ENCODE peak calls at places on chromosomes 12 and 14, in five cellular contexts. One of them, this sample, is unnamed. For H3K27me3, the result is how much of the 10 kb centered on the place peaks cover.

GRCh38 chr12:108629824-108630476 is 3.7 kb downstream of the SELPLG start:
- DNase-seq in hepatocyte: peak
- DNase-seq in BE2C: no peak
- DNase-seq in HCT116: no peak
- DNase-seq in lower lobe of right lung: peak
- DNase-seq in this sample: no peak

GRCh38 chr12:95788637-95789036 is 1.9 kb downstream of the NTN4 start:
- DNase-seq in lower lobe of right lung: no peak
- DNase-seq in hepatocyte: no peak
- DNase-seq in HCT116: no peak
- DNase-seq in BE2C: no peak
- DNase-seq in this sample: no peak

GRCh38 chr14:68349900-68350323 is 443.0 kb downstream of the ZFP36L1 start:
- DNase-seq in hepatocyte: peak
- DNase-seq in HCT116: no peak
- DNase-seq in lower lobe of right lung: no peak
- DNase-seq in BE2C: no peak
- DNase-seq in this sample: no peak

GRCh38 chr14:55588259-55588699 is 8.3 kb downstream of the KTN1 start:
- DNase-seq in lower lobe of right lung: no peak
- DNase-seq in hepatocyte: no peak
- DNase-seq in BE2C: no peak
- DNase-seq in HCT116: no peak
- DNase-seq in this sample: no peak

GRCh38 chr12:18217981-18218380 is 43.3 kb upstream of the PIK3C2G start:
- DNase-seq in hepatocyte: no peak
- DNase-seq in lower lobe of right lung: no peak
- DNase-seq in BE2C: no peak
- DNase-seq in HCT116: no peak
- DNase-seq in this sample: no peak

GRCh38 chr12:118055144-118055557 is 5.8 kb downstream of the WSB2 start:
- DNase-seq in lower lobe of right lung: peak
- DNase-seq in BE2C: peak
- DNase-seq in HCT116: no peak
- DNase-seq in hepatocyte: peak
- DNase-seq in this sample: no peak

GRCh38 chr12:19539836-19540235 is 100.5 kb downstream of the AEBP2 start:
- DNase-seq in HCT116: no peak
- DNase-seq in BE2C: no peak
- DNase-seq in lower lobe of right lung: no peak
- DNase-seq in hepatocyte: no peak
- DNase-seq in this sample: no peak

GRCh38 chr12:125092872-125093680 is 27.8 kb downstream of the AACS start:
- DNase-seq in lower lobe of right lung: no peak
- DNase-seq in HCT116: no peak
- DNase-seq in BE2C: no peak
- DNase-seq in hepatocyte: peak
- DNase-seq in this sample: no peak

GRCh38 chr12:110813298-110813697 is 33.5 kb upstream of the CCDC63 start:
- DNase-seq in HCT116: no peak
- DNase-seq in BE2C: no peak
- DNase-seq in hepatocyte: no peak
- DNase-seq in lower lobe of right lung: no peak
- DNase-seq in this sample: no peak

GRCh38 chr14:101072945-101073597 is 169.5 kb upstream of the RTL1 start:
- DNase-seq in HCT116: peak
- DNase-seq in BE2C: peak
- DNase-seq in hepatocyte: peak
- DNase-seq in lower lobe of right lung: no peak
- DNase-seq in this sample: peak

GRCh38 chr14:42222924-42223471 is 616.3 kb downstream of the LRFN5 start:
- DNase-seq in lower lobe of right lung: no peak
- DNase-seq in HCT116: no peak
- DNase-seq in hepatocyte: peak
- DNase-seq in BE2C: no peak
- DNase-seq in this sample: no peak

GRCh38 chr12:56300644-56301464 is 724 bp upstream of the CS start:
- DNase-seq in lower lobe of right lung: no peak
- DNase-seq in hepatocyte: no peak
- DNase-seq in BE2C: no peak
- DNase-seq in HCT116: no peak
- DNase-seq in this sample: peak

GRCh38 chr14:76500480-76500879 is 124.5 kb downstream of the ESRRB start:
- DNase-seq in BE2C: no peak
- DNase-seq in hepatocyte: no peak
- DNase-seq in HCT116: no peak
- DNase-seq in lower lobe of right lung: no peak
- DNase-seq in this sample: no peak

GRCh38 chr12:44544018-44544417 is 332.1 kb downstream of the NELL2 start:
- DNase-seq in hepatocyte: no peak
- DNase-seq in BE2C: no peak
- DNase-seq in lower lobe of right lung: no peak
- DNase-seq in HCT116: no peak
- DNase-seq in this sample: no peak

GRCh38 chr12:11182529-11182928 is 4.2 kb downstream of the TAS2R42 start:
- DNase-seq in HCT116: no peak
- DNase-seq in lower lobe of right lung: no peak
- DNase-seq in BE2C: no peak
- DNase-seq in hepatocyte: no peak
- DNase-seq in this sample: no peak

GRCh38 chr12:131643581-131644452 is 67.1 kb upstream of the SFSWAP start:
- DNase-seq in lower lobe of right lung: no peak
- DNase-seq in HCT116: no peak
- DNase-seq in hepatocyte: no peak
- DNase-seq in BE2C: no peak
- DNase-seq in this sample: no peak

GRCh38 chr12:131641315-131641714 is 69.6 kb upstream of the SFSWAP start:
- DNase-seq in lower lobe of right lung: no peak
- DNase-seq in hepatocyte: no peak
- DNase-seq in BE2C: no peak
- DNase-seq in HCT116: no peak
- DNase-seq in this sample: no peak

GRCh38 chr12:131642101-131642540 is 68.8 kb upstream of the SFSWAP start:
- DNase-seq in BE2C: peak
- DNase-seq in HCT116: peak
- DNase-seq in lower lobe of right lung: no peak
- DNase-seq in hepatocyte: no peak
- DNase-seq in this sample: no peak

GRCh38 chr12:131644481-131644880 is 66.4 kb upstream of the SFSWAP start:
- DNase-seq in BE2C: no peak
- DNase-seq in lower lobe of right lung: no peak
- DNase-seq in HCT116: no peak
- DNase-seq in hepatocyte: no peak
- DNase-seq in this sample: no peak

DNA sequence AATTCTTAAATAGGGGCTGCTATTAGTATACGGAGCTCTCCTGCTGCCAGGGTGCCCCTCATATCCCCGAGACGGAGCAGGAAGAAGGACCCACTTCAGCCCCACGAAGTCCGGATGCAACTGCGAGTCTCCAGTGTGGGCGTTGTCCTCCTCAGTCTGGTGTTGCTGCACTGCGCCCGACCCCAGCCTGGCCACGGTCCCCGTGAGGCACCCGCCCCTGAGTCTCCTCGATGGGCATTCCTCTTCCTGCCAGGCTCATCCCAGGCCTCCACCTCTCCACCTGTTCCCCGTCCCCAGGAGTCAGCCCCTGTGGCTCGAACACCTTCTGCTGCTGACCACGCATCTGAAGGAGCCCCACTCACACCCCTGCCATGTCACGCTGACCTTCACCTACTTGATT is 68.1 kb upstream of the SFSWAP start:
- DNase-seq in lower lobe of right lung: no peak
- DNase-seq in hepatocyte: no peak
- DNase-seq in HCT116: no peak
- DNase-seq in BE2C: no peak
- DNase-seq in this sample: no peak
- H3K27me3 ChIP-seq in lower lobe of right lung: under half
- H3K27me3 ChIP-seq in hepatocyte: under half
- H3K27me3 ChIP-seq in HCT116: under half
- H3K27me3 ChIP-seq in BE2C: under half
- H3K27me3 ChIP-seq in this sample: under half

DNA sequence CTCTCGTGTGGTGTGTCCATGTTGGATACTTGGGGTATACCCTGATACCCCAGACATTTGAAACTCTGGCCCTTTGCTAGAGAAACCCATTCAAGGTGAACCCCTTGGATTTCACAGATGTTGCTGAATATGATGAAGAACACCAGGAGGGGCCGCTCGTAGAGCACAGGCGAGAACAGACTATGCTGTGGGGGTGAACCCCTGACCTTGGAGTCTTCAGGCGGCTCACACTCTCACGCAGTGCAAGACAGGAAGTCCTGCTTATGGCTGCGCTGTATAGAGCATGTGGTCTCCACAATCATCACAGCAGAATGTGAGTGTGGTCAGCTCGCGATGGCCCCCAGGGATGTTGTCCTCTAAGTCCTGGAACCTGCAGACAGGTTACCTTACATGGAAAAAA is 60.4 kb downstream of the SLC15A4 start:
- DNase-seq in hepatocyte: no peak
- DNase-seq in lower lobe of right lung: no peak
- DNase-seq in BE2C: no peak
- DNase-seq in HCT116: no peak
- DNase-seq in this sample: no peak
- H3K27me3 ChIP-seq in hepatocyte: under half
- H3K27me3 ChIP-seq in lower lobe of right lung: under half
- H3K27me3 ChIP-seq in BE2C: under half
- H3K27me3 ChIP-seq in HCT116: under half
- H3K27me3 ChIP-seq in this sample: under half

GRCh38 chr14:72541546-72541945 is 352.4 kb downstream of the DPF3 start:
- DNase-seq in lower lobe of right lung: no peak
- DNase-seq in HCT116: no peak
- DNase-seq in hepatocyte: no peak
- DNase-seq in BE2C: no peak
- DNase-seq in this sample: no peak

GRCh38 chr14:72544615-72545387 is 349.1 kb downstream of the DPF3 start:
- DNase-seq in lower lobe of right lung: no peak
- DNase-seq in hepatocyte: no peak
- DNase-seq in BE2C: no peak
- DNase-seq in HCT116: no peak
- DNase-seq in this sample: no peak

GRCh38 chr14:72545411-72546311 is 348.2 kb downstream of the DPF3 start:
- DNase-seq in lower lobe of right lung: no peak
- DNase-seq in HCT116: no peak
- DNase-seq in BE2C: peak
- DNase-seq in hepatocyte: no peak
- DNase-seq in this sample: no peak

GRCh38 chr14:72540836-72541235 is 353.1 kb downstream of the DPF3 start:
- DNase-seq in lower lobe of right lung: no peak
- DNase-seq in BE2C: no peak
- DNase-seq in hepatocyte: no peak
- DNase-seq in HCT116: no peak
- DNase-seq in this sample: no peak

DNA sequence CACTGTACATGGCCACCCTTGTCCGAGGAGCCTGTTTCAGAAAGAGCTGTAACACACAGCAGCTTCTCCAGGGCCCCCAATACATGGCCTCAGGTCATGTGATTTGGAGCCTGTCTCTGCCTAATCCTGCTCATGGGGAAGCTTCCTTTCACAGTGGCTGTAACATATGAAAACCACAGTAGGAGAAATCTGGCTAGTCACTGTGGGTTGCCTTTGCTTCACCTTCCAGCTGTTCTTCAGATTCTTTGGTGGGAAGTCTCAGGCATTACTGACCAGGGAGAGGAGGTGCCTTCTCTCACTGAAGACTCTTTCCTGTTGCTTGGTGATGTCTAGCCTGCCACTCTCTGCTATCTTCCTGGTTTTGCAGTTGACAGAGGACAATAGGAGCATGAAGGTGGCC is 350.6 kb downstream of the DPF3 start:
- DNase-seq in lower lobe of right lung: no peak
- DNase-seq in HCT116: no peak
- DNase-seq in BE2C: no peak
- DNase-seq in hepatocyte: no peak
- DNase-seq in this sample: no peak
- H3K27me3 ChIP-seq in lower lobe of right lung: under half
- H3K27me3 ChIP-seq in HCT116: under half
- H3K27me3 ChIP-seq in BE2C: under half
- H3K27me3 ChIP-seq in hepatocyte: under half
- H3K27me3 ChIP-seq in this sample: under half

DNA sequence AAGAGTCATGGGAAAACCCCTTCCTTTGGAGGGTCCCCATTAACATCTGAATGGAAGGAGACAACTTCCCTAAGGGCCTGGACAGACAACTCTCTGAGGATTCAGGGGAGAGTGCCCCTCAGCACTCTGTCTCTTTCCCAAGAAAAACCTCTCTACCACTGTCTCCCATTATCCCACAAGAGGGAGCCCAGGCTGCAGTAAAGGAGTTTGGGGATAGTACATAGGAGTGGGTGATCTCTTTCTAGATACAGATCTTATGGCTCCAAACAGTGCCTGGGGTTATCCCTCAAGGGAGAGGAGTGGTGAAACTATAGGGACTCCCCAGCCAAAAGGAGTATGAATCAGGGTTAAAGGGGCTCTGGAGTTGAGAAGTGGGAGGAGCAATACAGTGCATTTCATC is 6.1 kb downstream of the WNT10B start:
- DNase-seq in hepatocyte: no peak
- DNase-seq in HCT116: no peak
- DNase-seq in BE2C: no peak
- DNase-seq in lower lobe of right lung: no peak
- DNase-seq in this sample: no peak
- H3K27me3 ChIP-seq in hepatocyte: under half
- H3K27me3 ChIP-seq in HCT116: under half
- H3K27me3 ChIP-seq in BE2C: under half
- H3K27me3 ChIP-seq in lower lobe of right lung: under half
- H3K27me3 ChIP-seq in this sample: under half

DNA sequence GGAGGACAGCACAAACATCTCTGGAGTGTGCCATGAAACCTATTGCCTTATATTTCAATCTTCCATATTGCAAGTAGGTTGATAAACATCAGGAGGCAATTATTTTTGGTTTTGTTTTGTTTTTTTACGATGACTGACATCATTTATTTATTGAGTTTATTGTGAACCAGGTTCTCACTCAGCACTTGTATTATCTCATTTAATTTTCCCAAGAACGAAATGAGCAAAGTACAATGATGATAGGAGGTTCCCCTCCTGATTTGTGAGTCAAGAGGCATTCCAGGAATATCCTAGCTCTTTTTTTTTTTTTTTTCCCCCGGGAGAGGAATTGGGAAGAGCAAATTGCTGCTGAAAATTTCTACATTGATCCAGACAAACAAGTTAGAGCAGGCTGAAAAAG is 4.7 kb downstream of the SOCS2 start:
- DNase-seq in lower lobe of right lung: no peak
- DNase-seq in HCT116: no peak
- DNase-seq in hepatocyte: no peak
- DNase-seq in BE2C: no peak
- DNase-seq in this sample: no peak
- H3K27me3 ChIP-seq in lower lobe of right lung: under half
- H3K27me3 ChIP-seq in HCT116: under half
- H3K27me3 ChIP-seq in hepatocyte: under half
- H3K27me3 ChIP-seq in BE2C: half or more
- H3K27me3 ChIP-seq in this sample: under half

DNA sequence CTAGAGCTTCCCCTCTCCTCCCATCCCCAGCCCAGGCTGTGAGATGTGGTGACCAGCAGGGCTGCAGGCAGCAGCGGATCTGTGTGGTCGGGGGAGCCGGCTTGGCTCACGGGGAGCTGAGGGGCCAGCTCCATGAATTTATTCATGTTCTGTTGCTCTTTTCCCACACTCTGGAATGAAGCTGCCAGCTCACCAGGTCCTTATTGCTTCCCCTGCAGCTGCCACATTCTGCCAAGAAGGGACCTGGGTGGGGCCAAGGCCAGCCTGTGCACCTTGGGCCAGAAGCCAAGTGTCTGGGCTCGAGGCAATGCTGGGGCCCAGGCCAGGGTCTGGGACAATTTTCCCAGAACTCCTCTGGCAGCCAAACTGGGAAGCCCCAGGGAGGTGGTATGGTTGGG is 2.5 kb upstream of the C1QL4 start:
- DNase-seq in lower lobe of right lung: no peak
- DNase-seq in BE2C: no peak
- DNase-seq in HCT116: no peak
- DNase-seq in hepatocyte: no peak
- DNase-seq in this sample: no peak
- H3K27me3 ChIP-seq in lower lobe of right lung: half or more
- H3K27me3 ChIP-seq in BE2C: under half
- H3K27me3 ChIP-seq in HCT116: under half
- H3K27me3 ChIP-seq in hepatocyte: half or more
- H3K27me3 ChIP-seq in this sample: under half

This sample was measured in thoracic aorta.